ENCODE peak calls at places on chromosomes 2 and 18, in four cellular contexts. F is ovary, O is heart left ventricle, L is body of pancreas. P is an unnamed sample.

GRCh38 chr18:3157086-3157485 is 62.7 kb downstream of the MYOM1 start:
- DNase-seq in F (no peak), O (no peak), L (no peak), P (no peak)

GRCh38 chr18:62612721-62613120 is 89.9 kb downstream of the ZCCHC2 start:
- DNase-seq in F (no peak), O (no peak), L (no peak), P (no peak)

GRCh38 chr2:131104487-131105155 is 515 bp upstream of the PLEKHB2 start:
- DNase-seq in F (no peak), O (peak; percentile 30), L (peak; percentile 43), P (no peak)

GRCh38 chr2:85595378-85596232 is at the start of gene RNF181:
- DNase-seq in F (peak; percentile 91), O (peak; percentile 96), L (peak; percentile 93), P (peak; percentile 99)

GRCh38 chr18:26185267-26185666 is 41.0 kb upstream of the TAF4B start:
- DNase-seq in F (no peak), O (no peak), L (no peak), P (no peak)

GRCh38 chr2:62410926-62411456 is 95.0 kb downstream of the TMEM17 start:
- DNase-seq in F (no peak), O (no peak), L (no peak), P (no peak)

GRCh38 chr2:30180230-30180629 is 33.4 kb downstream of the YPEL5 start:
- DNase-seq in F (no peak), O (peak; percentile 72), L (no peak), P (no peak)

GRCh38 chr18:59446012-59446411 is 86.9 kb upstream of the LMAN1 start:
- DNase-seq in F (no peak), O (no peak), L (no peak), P (no peak)

GRCh38 chr18:55577812-55578539 is 10.0 kb downstream of the TCF4 start:
- DNase-seq in F (no peak), O (no peak), L (no peak), P (no peak)

GRCh38 chr2:144496067-144496466 is 23.9 kb downstream of the ZEB2 start:
- DNase-seq in F (no peak), O (no peak), L (no peak), P (no peak)
- H3K4me3 ChIP-seq in F (no peak overlapping the region), O (no peak overlapping the region), L (no peak overlapping the region), P (no peak overlapping the region)

DNA sequence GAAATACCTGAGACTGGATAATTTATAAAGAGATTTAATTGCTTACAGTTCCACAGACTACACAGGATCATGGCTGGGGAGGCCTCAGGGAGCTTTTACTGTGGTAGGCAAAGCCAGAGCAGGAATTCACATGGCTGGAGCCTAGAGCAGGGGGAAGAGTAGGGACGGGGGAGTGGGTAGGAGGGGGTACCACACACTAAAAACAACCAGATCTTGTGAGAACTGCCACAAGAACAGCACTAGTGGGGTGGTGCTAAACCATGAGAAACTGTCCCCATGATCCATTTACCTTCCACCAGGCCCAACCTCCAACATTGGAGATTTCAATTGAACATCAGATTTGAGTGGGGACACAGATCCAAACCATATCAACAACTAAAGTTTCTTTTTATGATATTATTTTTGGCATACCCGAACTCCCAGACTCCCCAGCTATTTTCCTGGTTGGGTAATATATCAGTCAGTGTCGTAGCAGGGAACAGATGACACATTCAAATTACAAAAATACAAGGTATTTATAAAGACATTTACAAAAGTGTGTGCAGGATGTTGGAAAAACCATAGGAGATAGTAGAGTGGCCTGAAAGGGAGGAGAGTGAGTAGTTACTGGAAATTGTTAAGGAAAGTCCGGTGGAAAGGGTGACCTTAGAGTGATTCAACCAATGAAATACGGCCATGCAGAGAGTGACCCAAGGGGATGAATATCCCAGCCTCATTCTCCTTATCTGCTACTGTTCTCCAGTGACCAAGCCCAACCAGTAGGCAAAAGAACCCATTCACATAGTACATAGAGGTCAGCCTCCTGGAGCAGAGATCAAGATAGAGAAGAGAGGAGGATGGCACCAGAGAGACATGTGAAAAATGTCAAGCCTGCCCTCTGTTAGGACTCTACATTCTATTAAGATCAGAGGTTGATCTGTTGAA is 8.8 kb downstream of the RPL37A start:
- DNase-seq in F (no peak), O (no peak), L (no peak), P (no peak)
- TF ChIP-seq POLR2A in F (no peak), O (no peak), L (no peak), P (no peak)

GRCh38 chr2:216724190-216724589 is 28.8 kb upstream of the IGFBP5 start:
- DNase-seq in F (no peak), O (no peak), L (no peak), P (no peak)
- H3K4me3 ChIP-seq in F (no peak overlapping the region), O (no peak overlapping the region), L (no peak overlapping the region), P (no peak overlapping the region)

DNA sequence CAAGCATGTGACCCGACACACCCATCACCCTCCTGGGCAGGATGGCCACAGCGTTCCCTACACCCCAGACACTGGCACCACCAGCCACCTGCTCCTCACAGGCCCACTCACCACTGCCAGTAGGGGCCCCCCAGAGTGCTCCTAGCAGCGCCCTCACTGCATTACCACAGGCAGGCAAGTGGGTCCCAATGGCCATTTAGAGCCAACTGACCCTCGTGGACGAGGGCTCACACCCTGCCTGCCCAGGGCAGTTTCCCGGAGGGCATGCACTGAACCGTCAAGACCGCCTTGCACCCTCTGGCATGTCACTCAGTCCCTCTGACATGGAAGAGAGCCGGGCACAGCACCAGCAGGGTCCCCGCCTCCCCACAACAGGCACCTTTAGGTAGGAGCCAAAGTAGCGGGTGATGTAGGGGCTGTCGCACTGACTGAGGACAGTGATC is 7.3 kb downstream of the STK25 start:
- DNase-seq in F (no peak), O (no peak), L (no peak), P (no peak)
- TF ChIP-seq POLR2A in F (no peak), O (no peak), L (no peak), P (no peak)

GRCh38 chr18:33440011-33440383 is 524 bp downstream of the CCDC178 start:
- DNase-seq in F (peak; percentile 61), O (peak; percentile 12), L (peak; percentile 31), P (no peak)
- H3K4me3 ChIP-seq in F (peak overlapping the region; percentile 53), O (peak overlapping the region; percentile 57), L (peak overlapping the region; percentile 33), P (peak overlapping the region; percentile 70)

GRCh38 chr18:41959045-41959444 is 4.0 kb downstream of the PIK3C3 start:
- DNase-seq in F (no peak), O (no peak), L (no peak), P (no peak)

GRCh38 chr18:41955688-41956087 is 654 bp downstream of the PIK3C3 start:
- DNase-seq in F (no peak), O (no peak), L (no peak), P (no peak)

GRCh38 chr18:41949206-41949920 is 5.7 kb upstream of the PIK3C3 start:
- DNase-seq in F (no peak), O (no peak), L (no peak), P (no peak)

GRCh38 chr18:41954827-41955613 is at the start of gene PIK3C3:
- DNase-seq in F (peak; percentile 97), O (peak; percentile 97), L (peak; percentile 97), P (peak; percentile 99)
- TF ChIP-seq POLR2A in F (no peak), O (no peak), L (peak; percentile 67), P (no peak)

GRCh38 chr2:119641562-119642258 is 37.3 kb upstream of the TMEM177 start:
- DNase-seq in F (peak; percentile 73), O (peak; percentile 56), L (peak; percentile 72), P (no peak)

GRCh38 chr2:119638891-119639539 is 40.0 kb upstream of the TMEM177 start:
- DNase-seq in F (no peak), O (no peak), L (no peak), P (no peak)

GRCh38 chr2:119638246-119638645 is 40.8 kb upstream of the TMEM177 start:
- DNase-seq in F (no peak), O (no peak), L (no peak), P (no peak)

GRCh38 chr2:119637371-119637770 is 41.6 kb upstream of the TMEM177 start:
- DNase-seq in F (no peak), O (no peak), L (no peak), P (no peak)
- H3K4me3 ChIP-seq in F (no peak overlapping the region), O (no peak overlapping the region), L (no peak overlapping the region), P (no peak overlapping the region)

DNA sequence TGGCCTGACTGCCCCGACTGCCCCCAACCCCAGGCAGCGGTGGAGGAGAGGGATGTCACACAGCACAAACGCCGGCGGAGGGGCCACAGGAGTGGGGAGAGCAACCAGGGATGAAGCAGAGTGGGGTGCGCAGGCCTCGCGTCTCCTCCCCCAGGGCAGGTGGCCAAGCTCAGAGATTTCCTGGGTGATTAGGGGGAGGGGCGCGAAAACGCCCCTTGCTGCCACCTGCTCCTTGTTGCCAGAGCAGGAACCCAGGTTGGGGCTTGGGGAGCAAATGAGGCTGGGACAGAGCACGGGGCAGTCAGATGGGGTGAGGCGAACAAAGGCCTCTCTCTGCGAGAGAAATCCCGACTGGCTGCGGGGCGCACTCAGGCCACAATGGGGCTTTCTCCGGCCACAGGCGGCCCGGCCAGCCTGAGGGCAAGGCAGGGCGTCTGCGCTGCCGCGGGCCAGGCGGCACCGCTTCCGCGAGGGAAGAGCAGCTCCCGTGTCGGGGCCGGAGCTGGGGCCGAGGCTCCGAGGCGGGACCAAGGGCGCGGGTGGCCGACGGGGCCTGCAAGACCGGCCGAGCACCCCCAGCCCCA is 11.5 kb downstream of the TEX44 start:
- DNase-seq in F (peak; percentile 80), O (peak; percentile 47), L (peak; percentile 61), P (no peak)
- TF ChIP-seq POLR2A in F (peak; percentile 85), O (peak; percentile 94), L (peak; percentile 87), P (peak; percentile 74)

P was measured in esophagus muscularis mucosa.